ENCODE peak calls at places on chromosomes 3 and 15, in six cellular contexts. W is mesenchymal stem cell, D is neuronal stem cell, O is IMR-90, B is trophoblast cell, S is H1. N is an unnamed sample.

GRCh38 chr3:16124636-16125035 is 49.8 kb upstream of the GALNT15 start:
- DNase-seq in W (peak; percentile 96), D (no peak), O (peak; percentile 100), B (no peak), S (no peak), N (no peak)

GRCh38 chr3:48927928-48928327 is 9.3 kb downstream of the ARIH2 start:
- DNase-seq in W (no peak), D (no peak), O (no peak), B (no peak), S (no peak), N (no peak)

GRCh38 chr3:8497582-8497981 is 4.0 kb upstream of the LMCD1 start:
- DNase-seq in W (peak; percentile 70), D (no peak), O (peak; percentile 66), B (peak; percentile 73), S (no peak), N (no peak)

GRCh38 chr3:107959767-107960166 is 131.1 kb downstream of the CD47 start:
- DNase-seq in W (peak; percentile 27), D (no peak), O (peak; percentile 36), B (no peak), S (no peak), N (no peak)

GRCh38 chr15:30940359-30940758 is 36.6 kb downstream of the FAN1 start:
- DNase-seq in W (no peak), D (no peak), O (no peak), B (no peak), S (no peak), N (no peak)

GRCh38 chr15:90869601-90870353 is 1.4 kb downstream of the FURIN start:
- DNase-seq in W (peak; percentile 96), D (no peak), O (peak; percentile 84), B (peak; percentile 94), S (no peak), N (peak; percentile 84)

GRCh38 chr3:155995525-155996370 is 124.6 kb upstream of the KCNAB1 start:
- DNase-seq in W (peak; percentile 57), D (peak; percentile 20), O (peak; percentile 72), B (no peak), S (no peak), N (no peak)

GRCh38 chr15:43520138-43520537 is 2.7 kb downstream of the MAP1A start:
- DNase-seq in W (no peak), D (no peak), O (no peak), B (no peak), S (no peak), N (no peak)

GRCh38 chr3:31522152-31522551 is 10.6 kb upstream of the STT3B start:
- DNase-seq in W (no peak), D (no peak), O (no peak), B (no peak), S (no peak), N (no peak)

GRCh38 chr15:39125904-39126303 is 455.0 kb upstream of the THBS1 start:
- DNase-seq in W (peak; percentile 66), D (peak; percentile 36), O (peak; percentile 68), B (peak; percentile 50), S (peak; percentile 54), N (peak; percentile 53)

GRCh38 chr3:66178206-66178605 is 42.6 kb upstream of the SLC25A26 start:
- DNase-seq in W (no peak), D (no peak), O (no peak), B (no peak), S (no peak), N (no peak)

GRCh38 chr15:28123408-28124023 is 24.4 kb upstream of the OCA2 start:
- DNase-seq in W (peak; percentile 78), D (peak; percentile 62), O (peak; percentile 76), B (peak; percentile 75), S (peak; percentile 85), N (peak; percentile 83)

GRCh38 chr15:92077353-92078080 is 224.0 kb downstream of the SLCO3A1 start:
- DNase-seq in W (peak; percentile 21), D (peak; percentile 57), O (peak; percentile 63), B (peak; percentile 57), S (peak; percentile 80), N (peak; percentile 86)

GRCh38 chr3:34793066-34793465 is 846.3 kb upstream of the ARPP21 start:
- DNase-seq in W (no peak), D (no peak), O (no peak), B (no peak), S (no peak), N (no peak)

GRCh38 chr3:171192176-171192854 is 165.8 kb upstream of the SLC2A2 start:
- DNase-seq in W (peak; percentile 85), D (no peak), O (peak; percentile 94), B (peak; percentile 43), S (no peak), N (no peak)

GRCh38 chr3:66439666-66440344 is 61.0 kb downstream of the LRIG1 start:
- DNase-seq in W (no peak), D (no peak), O (no peak), B (no peak), S (no peak), N (no peak)

GRCh38 chr3:72161870-72162617 is 377.1 kb upstream of the PROK2 start:
- DNase-seq in W (no peak), D (no peak), O (peak; percentile 51), B (no peak), S (no peak), N (no peak)

GRCh38 chr3:114380233-114380645 is 86.4 kb downstream of the TIGIT start:
- DNase-seq in W (peak; percentile 78), D (no peak), O (peak; percentile 92), B (no peak), S (no peak), N (no peak)

GRCh38 chr3:46712191-46713047 is 5.2 kb downstream of the PRSS50 start:
- DNase-seq in W (no peak), D (no peak), O (no peak), B (no peak), S (no peak), N (no peak)

GRCh38 chr3:131163-131889 is 65.2 kb upstream of the CHL1 start:
- DNase-seq in W (no peak), D (no peak), O (no peak), B (no peak), S (no peak), N (no peak)

GRCh38 chr3:50345586-50345985 is at the start of gene ZMYND10:
- DNase-seq in W (no peak), D (peak; percentile 68), O (peak; percentile 28), B (peak; percentile 82), S (peak; percentile 96), N (peak; percentile 87)

GRCh38 chr15:69576035-69576526 is 123.5 kb downstream of the RPLP1 start:
- DNase-seq in W (peak; percentile 32), D (peak; percentile 17), O (no peak), B (no peak), S (peak; percentile 72), N (peak; percentile 51)

GRCh38 chr3:144394052-144394451 is 422.4 kb downstream of the DIPK2A start:
- DNase-seq in W (no peak), D (no peak), O (peak; percentile 4), B (no peak), S (no peak), N (no peak)

GRCh38 chr3:22257252-22257651 is 506.2 kb upstream of the ZNF385D start:
- DNase-seq in W (no peak), D (no peak), O (no peak), B (no peak), S (no peak), N (no peak)

GRCh38 chr3:120767106-120767505 is 24.6 kb downstream of the GTF2E1 start:
- DNase-seq in W (peak; percentile 51), D (no peak), O (peak; percentile 74), B (no peak), S (no peak), N (no peak)

GRCh38 chr3:71350998-71351397 is 232.5 kb downstream of the FOXP1 start:
- DNase-seq in W (no peak), D (no peak), O (no peak), B (no peak), S (no peak), N (no peak)

GRCh38 chr3:10552631-10552943 is 47.2 kb upstream of the ATP2B2 start:
- DNase-seq in W (no peak), D (no peak), O (no peak), B (no peak), S (peak; percentile 16), N (peak; percentile 6)

GRCh38 chr3:32562640-32563039 is 8.0 kb downstream of the DYNC1LI1 start:
- DNase-seq in W (no peak), D (no peak), O (no peak), B (no peak), S (no peak), N (no peak)

GRCh38 chr15:100580414-100580813 is 21.6 kb downstream of the LINS1 start:
- DNase-seq in W (no peak), D (no peak), O (no peak), B (no peak), S (no peak), N (no peak)
- H3K14ac ChIP-seq in W (no peak overlapping the region), D (no peak overlapping the region), O (no peak overlapping the region), B (no peak overlapping the region), S (no peak overlapping the region), N (no peak overlapping the region)

GRCh38 chr15:82909080-82909815 is 43.3 kb downstream of the HOMER2 start:
- DNase-seq in W (no peak), D (no peak), O (no peak), B (no peak), S (no peak), N (no peak)
- H3K14ac ChIP-seq in W (no peak overlapping the region), D (no peak overlapping the region), O (no peak overlapping the region), B (no peak overlapping the region), S (no peak overlapping the region), N (no peak overlapping the region)

GRCh38 chr3:118272976-118273375 is 761.7 kb downstream of the IGSF11 start:
- DNase-seq in W (no peak), D (no peak), O (peak; percentile 0), B (no peak), S (no peak), N (no peak)

GRCh38 chr3:118277803-118278202 is 756.8 kb downstream of the IGSF11 start:
- DNase-seq in W (no peak), D (no peak), O (no peak), B (no peak), S (no peak), N (no peak)
- H3K14ac ChIP-seq in W (no peak overlapping the region), D (no peak overlapping the region), O (no peak overlapping the region), B (no peak overlapping the region), S (no peak overlapping the region), N (no peak overlapping the region)

GRCh38 chr3:52281980-52282801 is 3.7 kb upstream of the WDR82 start:
- DNase-seq in W (no peak), D (no peak), O (no peak), B (no peak), S (no peak), N (no peak)
- H3K14ac ChIP-seq in W (no peak overlapping the region), D (no peak overlapping the region), O (no peak overlapping the region), B (no peak overlapping the region), S (no peak overlapping the region), N (no peak overlapping the region)

GRCh38 chr3:123058505-123058904 is 8.3 kb upstream of the PDIA5 start:
- DNase-seq in W (no peak), D (no peak), O (no peak), B (no peak), S (no peak), N (no peak)
- H3K14ac ChIP-seq in W (no peak overlapping the region), D (no peak overlapping the region), O (no peak overlapping the region), B (no peak overlapping the region), S (no peak overlapping the region), N (no peak overlapping the region)

GRCh38 chr3:52112056-52112455 is 42.2 kb downstream of the POC1A start:
- DNase-seq in W (no peak), D (no peak), O (no peak), B (no peak), S (no peak), N (no peak)
- H3K14ac ChIP-seq in W (no peak overlapping the region), D (no peak overlapping the region), O (no peak overlapping the region), B (no peak overlapping the region), S (no peak overlapping the region), N (no peak overlapping the region)

GRCh38 chr3:14640157-14640562 is 11.4 kb upstream of the CCDC174 start:
- DNase-seq in W (no peak), D (no peak), O (peak; percentile 15), B (no peak), S (no peak), N (no peak)
- H3K14ac ChIP-seq in W (no peak overlapping the region), D (no peak overlapping the region), O (no peak overlapping the region), B (no peak overlapping the region), S (no peak overlapping the region), N (no peak overlapping the region)